ENCODE peak calls at places on chromosomes 6 and 20, in four cellular contexts. C is NCI-H748 treated with DMSO at 0.1 percent for 48 hours; Z is stimulated activated CD4-positive, alpha-beta T cell treated with anti-CD3 and anti-CD28 coated beads, TNF-alpha, amount 100 ng/mL, for 48 hours; F is fibroblast of pulmonary artery. R is an unnamed sample.

GRCh38 chr6:42257063-42257462 is 39.4 kb upstream of the MRPS10 start:
- DNase-seq in Z (no peak), C (no peak), F (peak), R (no peak)

GRCh38 chr6:28488916-28489365 is 26.7 kb downstream of the GPX6 start:
- DNase-seq in Z (no peak), C (no peak), F (peak), R (no peak)

GRCh38 chr6:153553627-153554026 is 422.5 kb upstream of the RGS17 start:
- DNase-seq in Z (no peak), C (no peak), F (peak), R (peak)

GRCh38 chr20:41367393-41367695 is 726 bp upstream of the EMILIN3 start:
- DNase-seq in C (no peak), Z (no peak), F (no peak), R (no peak)

GRCh38 chr20:43941476-43942212 is 27.0 kb downstream of the TOX2 start:
- DNase-seq in C (no peak), Z (no peak), F (peak), R (no peak)

GRCh38 chr20:61918548-61918947 is 147.1 kb downstream of the TAF4 start:
- DNase-seq in C (no peak), F (no peak), Z (no peak), R (no peak)

GRCh38 chr6:121691126-121691540 is 255.7 kb downstream of the GJA1 start:
- DNase-seq in C (no peak), Z (no peak), F (peak), R (no peak)

GRCh38 chr20:58117944-58118343 is 110.5 kb downstream of the ANKRD60 start:
- DNase-seq in F (no peak), Z (no peak), C (no peak), R (no peak)

GRCh38 chr6:55557176-55557575 is 21.8 kb downstream of the HMGCLL1 start:
- DNase-seq in Z (no peak), C (no peak), F (no peak), R (no peak)

GRCh38 chr6:42250509-42250908 is 32.8 kb upstream of the MRPS10 start:
- DNase-seq in C (peak), Z (no peak), F (no peak), R (peak)

GRCh38 chr6:158506577-158506976 is 53.3 kb upstream of the TMEM181 start:
- DNase-seq in F (peak), C (no peak), Z (no peak), R (no peak)

GRCh38 chr6:142300758-142301251 is 1.0 kb upstream of the ADGRG6 start:
- DNase-seq in C (no peak), Z (no peak), F (peak), R (no peak)

GRCh38 chr6:1993049-1993448 is 252.4 kb downstream of the GMDS start:
- DNase-seq in Z (no peak), F (no peak), C (no peak), R (no peak)

GRCh38 chr6:48813821-48814220 is 649.2 kb downstream of the MMUT start:
- DNase-seq in F (peak), Z (no peak), C (no peak), R (no peak)

GRCh38 chr6:101454106-101454676 is 60.7 kb downstream of the GRIK2 start:
- DNase-seq in F (no peak), Z (no peak), C (peak), R (no peak)

GRCh38 chr6:35382015-35382414 is 39.7 kb downstream of the PPARD start:
- DNase-seq in Z (no peak), C (no peak), F (no peak), R (no peak)

GRCh38 chr6:46184114-46184513 is 13.3 kb upstream of the ENPP5 start:
- DNase-seq in C (no peak), F (peak), Z (no peak), R (no peak)

GRCh38 chr6:167296293-167296690 is 5.2 kb downstream of the UNC93A start:
- DNase-seq in Z (no peak), C (no peak), F (no peak), R (no peak)

GRCh38 chr20:31861346-31862156 is 8.8 kb downstream of the DUSP15 start:
- DNase-seq in C (peak), Z (peak), F (peak), R (peak)

GRCh38 chr6:167214216-167214615 is 56.4 kb upstream of the GPR31 start:
- DNase-seq in C (no peak), Z (no peak), F (no peak), R (no peak)

GRCh38 chr6:167092672-167093339 is 30.1 kb upstream of the CCR6 start:
- DNase-seq in Z (no peak), C (no peak), F (no peak), R (no peak)

GRCh38 chr6:100452998-100453397 is 11.7 kb downstream of the SIM1 start:
- DNase-seq in C (no peak), F (no peak), Z (no peak), R (no peak)

GRCh38 chr6:108080010-108080780 is 5.7 kb upstream of the OSTM1 start:
- DNase-seq in Z (no peak), F (peak), C (no peak), R (no peak)

GRCh38 chr20:63061701-63062100 is 54.9 kb upstream of the BHLHE23 start:
- DNase-seq in C (no peak), Z (no peak), F (no peak), R (no peak)

GRCh38 chr6:38876470-38876869 is 161.4 kb downstream of the DNAH8 start:
- DNase-seq in F (no peak), C (no peak), Z (no peak), R (no peak)

GRCh38 chr6:72824833-72825232 is 203.0 kb downstream of the KCNQ5 start:
- DNase-seq in F (no peak), Z (no peak), C (no peak), R (no peak)

GRCh38 chr6:169490830-169491229 is 211.0 kb downstream of the WDR27 start:
- DNase-seq in F (peak), Z (no peak), C (no peak), R (no peak)

GRCh38 chr6:73579389-73579788 is 58.6 kb upstream of the EEF1A1 start:
- DNase-seq in C (no peak), F (no peak), Z (no peak), R (no peak)

GRCh38 chr6:161132384-161132783 is 140.8 kb downstream of the MAP3K4 start:
- DNase-seq in Z (no peak), C (no peak), F (no peak), R (no peak)

GRCh38 chr20:31542201-31542842 is 28.1 kb downstream of the HM13 start:
- DNase-seq in C (no peak), Z (no peak), F (no peak), R (no peak)

GRCh38 chr6:107129370-107129925 is 14.1 kb upstream of the BEND3 start:
- DNase-seq in C (no peak), F (no peak), Z (no peak), R (no peak)

GRCh38 chr20:59087829-59088433 is 45.3 kb upstream of the PRELID3B start:
- DNase-seq in F (peak), C (peak), Z (peak), R (peak)

GRCh38 chr6:27791182-27791939 is 120.8 kb downstream of the OR2B2 start:
- DNase-seq in C (peak), Z (no peak), F (peak), R (peak)

GRCh38 chr20:4193053-4193452 is 177.7 kb upstream of the RNF24 start:
- DNase-seq in F (no peak), C (no peak), Z (no peak), R (no peak)

GRCh38 chr6:106702046-106702445 is 72.7 kb downstream of the QRSL1 start:
- DNase-seq in F (no peak), Z (no peak), C (peak), R (no peak)

GRCh38 chr6:126341126-126341525 is 1.2 kb downstream of the CENPW start:
- DNase-seq in F (no peak), Z (no peak), C (no peak), R (no peak)

GRCh38 chr20:50040432-50041237 is 57.9 kb downstream of the SNAI1 start:
- DNase-seq in F (no peak), C (no peak), Z (no peak), R (no peak)

GRCh38 chr6:106502534-106502933 is 126.8 kb downstream of the RTN4IP1 start:
- DNase-seq in F (no peak), Z (no peak), C (no peak), R (no peak)